ENCODE peak calls at places on chromosomes 7 and 10, in five cellular contexts. K is hepatocyte; V is adipocyte; G is HEK293T; F is stimulated activated CD4-positive, alpha-beta T cell treated with anti-CD3 and anti-CD28 coated beads, Interleukin-12 subunit alpha, Interleukin-12 subunit beta, amount 100 ng/mL, for 4 hours. Q is an unnamed sample.

GRCh38 chr10:23344251-23344841 is at the start of gene C10orf67:
- DNase-seq in K (peak), V (peak), G (peak), F (peak), Q (no peak)

GRCh38 chr7:46100521-46100920 is 179.4 kb upstream of the IGFBP3 start:
- DNase-seq in K (no peak), V (peak), G (no peak), F (no peak), Q (no peak)

GRCh38 chr7:157411580-157411979 is 74.8 kb downstream of the DNAJB6 start:
- DNase-seq in K (no peak), V (no peak), G (no peak), F (peak), Q (no peak)

GRCh38 chr7:88664630-88665233 is 94.8 kb upstream of the ZNF804B start:
- DNase-seq in K (peak), V (no peak), G (no peak), F (no peak), Q (no peak)

GRCh38 chr7:49403844-49404243 is 369.6 kb upstream of the VWC2 start:
- DNase-seq in K (no peak), V (no peak), G (no peak), F (no peak), Q (no peak)

GRCh38 chr7:95027181-95027872 is 119.9 kb downstream of the PPP1R9A start:
- DNase-seq in K (no peak), V (no peak), G (no peak), F (no peak), Q (no peak)

GRCh38 chr7:149715476-149715875 is 57.9 kb downstream of the ZNF467 start:
- DNase-seq in K (no peak), V (no peak), G (no peak), F (no peak), Q (no peak)

GRCh38 chr10:70459061-70459770 is 17.7 kb upstream of the NODAL start:
- DNase-seq in K (no peak), V (no peak), G (peak), F (no peak), Q (no peak)

GRCh38 chr7:151351027-151351426 is 9.4 kb downstream of the NUB1 start:
- DNase-seq in K (no peak), V (no peak), G (peak), F (peak), Q (no peak)

GRCh38 chr7:70392870-70393269 is 739.1 kb upstream of the GALNT17 start:
- DNase-seq in K (no peak), V (no peak), G (no peak), F (no peak), Q (peak)

GRCh38 chr10:58081353-58081752 is 186.3 kb downstream of the IPMK start:
- DNase-seq in K (no peak), V (no peak), G (no peak), F (no peak), Q (no peak)

GRCh38 chr7:158017226-158018060 is 570.2 kb downstream of the PTPRN2 start:
- DNase-seq in K (no peak), V (no peak), G (no peak), F (no peak), Q (no peak)

GRCh38 chr7:143408686-143409551 is at the start of gene EPHA1:
- DNase-seq in K (peak), V (no peak), G (peak), F (peak), Q (no peak)

GRCh38 chr7:1926908-1927306 is 256.8 kb downstream of the ELFN1 start:
- DNase-seq in K (no peak), V (no peak), G (no peak), F (no peak), Q (no peak)

GRCh38 chr10:119305860-119306513 is 98.6 kb downstream of the GRK5 start:
- DNase-seq in K (peak), V (peak), G (no peak), F (peak), Q (peak)

GRCh38 chr10:80441831-80442230 is 12.3 kb upstream of the TSPAN14 start:
- DNase-seq in K (no peak), V (no peak), G (no peak), F (no peak), Q (no peak)

GRCh38 chr7:55121249-55121648 is 102.4 kb downstream of the EGFR start:
- DNase-seq in K (no peak), V (no peak), G (no peak), F (no peak), Q (no peak)

GRCh38 chr7:106423836-106424475 is 139.2 kb upstream of the NAMPT start:
- DNase-seq in K (no peak), V (no peak), G (no peak), F (no peak), Q (no peak)

GRCh38 chr10:50999163-50999562 is 75.1 kb upstream of the PRKG1 start:
- DNase-seq in K (no peak), V (no peak), G (no peak), F (no peak), Q (no peak)

GRCh38 chr10:71187600-71187999 is 24.8 kb upstream of the UNC5B start:
- DNase-seq in K (no peak), V (peak), G (no peak), F (no peak), Q (no peak)

GRCh38 chr7:121001932-121002754 is 13.6 kb downstream of the CPED1 start:
- DNase-seq in K (no peak), V (no peak), G (no peak), F (no peak), Q (no peak)

Q was measured in DMS 273 treated with DMSO at 0.1 percent for 48 hours.